ENCODE peak calls at places on chromosomes 12 and 14, in four cellular contexts. B is foreskin fibroblast, W is spleen, P is left ventricle myocardium inferior. C is an unnamed sample.

GRCh38 chr12:118033331-118033730 is 16.8 kb downstream of the RFC5 start:
- DNase-seq in B (no peak), W (no peak), P (no peak), C (no peak)

GRCh38 chr14:35687335-35687939 is 121.7 kb downstream of the RALGAPA1 start:
- DNase-seq in B (peak), W (no peak), P (no peak), C (peak)

GRCh38 chr12:105910030-105910429 is 228.7 kb downstream of the NUAK1 start:
- DNase-seq in B (no peak), W (no peak), P (no peak), C (no peak)

GRCh38 chr12:27253347-27253746 is 9.3 kb downstream of the STK38L start:
- DNase-seq in B (no peak), W (no peak), P (no peak), C (no peak)

GRCh38 chr12:108886873-108887629 is 7.2 kb downstream of the DAO start:
- DNase-seq in B (no peak), W (peak), P (no peak), C (no peak)

GRCh38 chr14:68245146-68246073 is 425.8 kb downstream of the RAD51B start:
- DNase-seq in B (no peak), W (no peak), P (no peak), C (peak)

GRCh38 chr12:28708918-28709371 is 440.1 kb upstream of the FAR2 start:
- DNase-seq in B (peak), W (no peak), P (no peak), C (peak)

GRCh38 chr12:101051901-101052550 is 158.0 kb downstream of the SLC5A8 start:
- DNase-seq in B (peak), W (no peak), P (no peak), C (no peak)

GRCh38 chr12:131213896-131214442 is 260.3 kb downstream of the ADGRD1 start:
- DNase-seq in B (no peak), W (peak), P (no peak), C (no peak)

GRCh38 chr12:103882861-103883596 is 42.0 kb upstream of the NT5DC3 start:
- DNase-seq in B (no peak), W (no peak), P (no peak), C (no peak)

GRCh38 chr14:104749958-104750529 is 2.9 kb upstream of the SIVA1 start:
- DNase-seq in B (no peak), W (peak), P (no peak), C (peak)

GRCh38 chr12:75526655-75527511 is 15.5 kb upstream of the KRR1 start:
- DNase-seq in B (peak), W (no peak), P (no peak), C (peak)

GRCh38 chr14:68473794-68474193 is 319.1 kb downstream of the ZFP36L1 start:
- DNase-seq in B (no peak), W (no peak), P (no peak), C (peak)

GRCh38 chr14:51094282-51094821 is 553 bp downstream of the TRIM9 start:
- DNase-seq in B (no peak), W (peak), P (no peak), C (no peak)

GRCh38 chr12:68034567-68034966 is 45.3 kb downstream of the IFNG-AS1 start:
- DNase-seq in B (no peak), W (no peak), P (no peak), C (no peak)

GRCh38 chr12:116066381-116067230 is 210.9 kb downstream of the MED13L start:
- DNase-seq in B (peak), W (peak), P (peak), C (peak)
- TF ChIP-seq CTCF in B (peak), W (peak), P (peak), C (peak)

DNA sequence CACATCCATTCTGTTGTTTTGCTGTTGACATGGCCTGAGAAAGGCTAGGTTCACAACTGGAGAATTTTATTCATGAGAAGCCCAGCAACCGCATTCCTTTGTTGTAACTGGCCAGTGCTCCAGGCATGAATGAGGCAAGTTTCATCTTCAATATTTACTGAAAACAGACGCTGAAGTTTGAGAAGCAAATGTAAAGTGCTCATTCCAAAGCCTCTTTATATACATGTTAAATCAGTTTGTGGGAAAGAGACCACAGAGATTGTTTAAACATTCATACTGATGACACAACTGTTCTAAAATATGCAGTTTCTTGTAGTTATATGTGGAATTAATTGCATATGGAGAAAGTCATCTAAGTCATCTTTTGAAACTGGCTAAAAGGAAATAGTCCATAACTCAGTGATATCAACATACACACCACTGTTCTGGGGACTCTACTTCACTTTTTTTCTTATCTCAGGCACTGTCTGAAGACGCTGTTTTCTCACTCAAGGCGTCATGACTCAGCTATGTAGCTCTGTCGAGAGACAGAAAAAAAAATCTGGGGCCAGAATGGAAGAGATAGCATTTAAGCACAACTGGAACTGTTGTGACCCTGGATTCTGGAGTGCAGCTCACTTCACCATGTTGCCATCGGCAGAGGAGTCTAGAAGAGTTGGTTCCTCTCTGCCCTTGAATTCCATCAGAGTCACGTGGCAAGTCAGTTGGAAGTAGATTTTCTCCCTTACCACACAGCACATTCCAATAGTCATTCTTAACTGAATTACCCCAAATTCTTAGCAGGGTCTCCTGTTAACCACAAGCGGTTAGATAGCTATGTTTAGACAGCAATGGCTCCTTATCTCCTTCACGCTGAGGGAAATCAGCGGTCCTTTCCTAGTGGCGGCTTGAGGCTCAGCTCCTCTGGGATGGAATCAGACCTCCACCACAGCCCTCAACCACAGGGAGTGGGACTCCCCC is 258.4 kb upstream of the HMGA2 start:
- DNase-seq in B (peak), W (no peak), P (no peak), C (peak)
- TF ChIP-seq CTCF in B (no peak), W (no peak), P (no peak), C (peak)

GRCh38 chr14:99560403-99560802 is 43.6 kb downstream of the CCDC85C start:
- DNase-seq in B (no peak), W (no peak), P (no peak), C (no peak)
- TF ChIP-seq CTCF in B (no peak), W (no peak), P (no peak), C (no peak)

GRCh38 chr12:41663487-41664258 is 475.6 kb downstream of the PDZRN4 start:
- DNase-seq in B (no peak), W (no peak), P (no peak), C (no peak)
- TF ChIP-seq CTCF in B (peak), W (no peak), P (peak), C (peak)

GRCh38 chr14:29926228-29926627 is 1.4 kb downstream of the PRKD1 start:
- DNase-seq in B (no peak), W (no peak), P (no peak), C (no peak)

GRCh38 chr14:29927596-29928341 is at the start of gene PRKD1:
- DNase-seq in B (peak), W (peak), P (peak), C (peak)

GRCh38 chr14:29928342-29928640 is 644 bp upstream of the PRKD1 start:
- DNase-seq in B (no peak), W (no peak), P (no peak), C (no peak)

GRCh38 chr14:29925736-29926135 is 1.9 kb downstream of the PRKD1 start:
- DNase-seq in B (no peak), W (no peak), P (no peak), C (no peak)

DNA sequence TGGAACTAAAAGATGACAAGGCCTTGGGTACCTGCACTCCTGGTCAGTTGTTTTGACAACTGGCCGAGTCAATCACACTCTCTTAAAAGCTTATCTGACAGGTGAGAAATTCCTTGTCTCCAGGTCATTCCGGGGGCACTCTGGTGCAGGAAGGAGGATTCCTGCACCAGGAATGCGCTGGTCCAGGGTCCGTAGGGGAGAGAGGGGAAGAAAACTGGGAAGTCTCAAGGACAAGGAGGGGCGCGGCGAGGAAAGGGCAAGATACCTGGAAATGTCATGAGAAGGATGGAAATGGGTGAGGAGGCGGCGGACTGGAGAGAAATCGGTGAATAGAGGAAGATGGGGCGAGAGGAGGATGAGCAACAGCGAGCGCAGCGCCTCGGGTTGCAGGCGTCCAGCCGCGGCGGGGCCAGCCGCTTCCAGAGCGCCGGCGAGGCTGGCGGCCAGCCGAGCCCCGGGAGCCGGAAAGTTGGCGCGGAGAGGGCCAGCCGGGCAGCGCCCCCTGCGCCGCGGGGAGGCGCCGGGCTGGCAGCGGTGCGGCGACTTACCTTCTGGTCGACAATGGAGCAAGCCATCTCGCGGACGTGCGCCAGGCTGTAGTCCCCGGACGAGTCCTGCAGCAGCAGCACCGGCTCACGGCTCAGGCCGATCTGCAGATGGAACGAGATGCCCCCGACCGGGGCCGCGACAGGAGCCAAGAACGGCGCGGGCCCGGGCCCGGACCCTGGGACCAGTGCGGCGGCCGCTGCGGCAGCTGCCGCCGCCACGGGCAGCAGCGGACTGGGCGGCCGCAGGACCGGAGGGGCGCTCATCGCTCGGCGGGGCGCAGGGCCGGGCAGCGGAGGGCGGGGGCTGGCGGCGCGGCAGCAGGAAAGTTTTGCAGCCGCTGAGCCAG is 699 bp downstream of the PRKD1 start:
- DNase-seq in B (peak), W (peak), P (peak), C (peak)
- TF ChIP-seq CTCF in B (peak), W (no peak), P (peak), C (peak)

GRCh38 chr12:3119745-3120660 is 42.8 kb downstream of the TSPAN9 start:
- DNase-seq in B (peak), W (no peak), P (peak), C (peak)
- TF ChIP-seq CTCF in B (no peak), W (no peak), P (no peak), C (no peak)

GRCh38 chr14:71247106-71247505 is 339.8 kb downstream of the PCNX1 start:
- DNase-seq in B (peak), W (no peak), P (no peak), C (peak)

GRCh38 chr14:71250347-71250746 is 343.1 kb downstream of the PCNX1 start:
- DNase-seq in B (no peak), W (no peak), P (no peak), C (no peak)

GRCh38 chr14:71248204-71248603 is 340.9 kb downstream of the PCNX1 start:
- DNase-seq in B (peak), W (no peak), P (no peak), C (peak)

GRCh38 chr14:71246539-71246938 is 339.3 kb downstream of the PCNX1 start:
- DNase-seq in B (no peak), W (no peak), P (no peak), C (no peak)

DNA sequence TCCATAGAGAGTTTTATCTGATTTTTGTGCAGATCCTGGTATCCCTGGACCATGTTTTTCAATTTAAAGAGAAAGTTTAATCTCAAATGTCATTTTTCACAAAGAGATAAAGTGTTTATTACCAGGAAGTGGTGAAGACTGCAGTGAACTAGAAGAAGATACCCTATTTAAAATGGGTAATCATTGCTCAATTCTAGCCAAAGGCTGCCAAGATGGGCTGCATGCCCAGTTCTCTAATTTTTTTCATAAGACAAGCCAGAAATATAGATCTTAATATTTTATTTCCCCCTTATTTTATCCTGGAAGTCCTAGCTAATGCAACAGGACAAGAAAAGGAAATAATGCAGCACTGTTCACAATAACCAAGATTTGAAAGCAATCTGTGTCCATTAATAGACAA is 343.5 kb downstream of the PCNX1 start:
- DNase-seq in B (no peak), W (no peak), P (no peak), C (no peak)
- TF ChIP-seq CTCF in B (no peak), W (no peak), P (no peak), C (no peak)

GRCh38 chr14:69861170-69861569 is 18.0 kb upstream of the SMOC1 start:
- DNase-seq in B (no peak), W (no peak), P (no peak), C (no peak)

GRCh38 chr14:69859591-69859990 is 19.6 kb upstream of the SMOC1 start:
- DNase-seq in B (no peak), W (no peak), P (no peak), C (no peak)

GRCh38 chr14:69860221-69860620 is 19.0 kb upstream of the SMOC1 start:
- DNase-seq in B (no peak), W (no peak), P (no peak), C (no peak)

GRCh38 chr14:69865701-69866365 is 13.4 kb upstream of the SMOC1 start:
- DNase-seq in B (no peak), W (no peak), P (no peak), C (no peak)

GRCh38 chr14:69863083-69863482 is 16.1 kb upstream of the SMOC1 start:
- DNase-seq in B (no peak), W (no peak), P (no peak), C (no peak)
- TF ChIP-seq CTCF in B (no peak), W (no peak), P (no peak), C (no peak)

DNA sequence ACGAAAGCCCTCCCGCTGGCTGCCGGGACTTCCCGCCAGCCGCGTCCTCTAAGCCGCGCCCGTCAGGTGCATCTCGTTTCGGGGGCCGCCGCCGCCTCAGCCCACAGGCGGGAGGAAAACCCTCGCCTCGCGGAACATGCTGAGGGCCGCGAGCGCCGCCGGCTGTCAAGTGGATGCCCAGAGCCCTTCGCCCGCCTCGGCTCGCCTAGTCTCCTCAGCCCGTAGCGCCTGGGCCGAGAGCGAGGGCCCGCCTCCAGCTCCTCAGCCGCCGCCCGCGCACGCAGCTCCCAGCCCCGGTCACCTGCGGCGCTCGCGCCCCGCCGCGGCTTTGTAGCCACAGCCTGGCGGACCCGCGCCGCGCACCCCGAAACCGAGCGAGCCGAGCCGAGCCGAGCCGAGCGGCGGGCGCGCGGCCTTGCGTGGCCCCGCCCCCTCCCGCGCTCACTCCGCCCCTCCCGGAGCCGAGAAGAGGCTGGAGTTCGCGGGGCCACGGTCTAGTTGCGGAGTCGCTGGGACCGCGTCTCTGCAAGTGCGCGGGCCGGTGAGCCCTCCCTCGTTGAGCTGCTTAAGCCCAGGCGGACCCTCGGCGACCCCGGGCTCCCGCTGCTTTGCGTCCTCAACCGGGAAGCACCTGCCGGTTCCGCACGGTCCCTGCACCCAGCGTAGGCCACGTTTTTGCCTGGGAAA is at the start of gene EML5:
- DNase-seq in B (peak), W (peak), P (peak), C (peak)
- TF ChIP-seq CTCF in B (peak), W (peak), P (peak), C (peak)

GRCh38 chr12:34348836-34349672 is 326.8 kb downstream of the ALG10 start:
- DNase-seq in B (no peak), W (no peak), P (no peak), C (no peak)
- TF ChIP-seq CTCF in B (no peak), W (no peak), P (no peak), C (no peak)